ENCODE peak calls at places on chromosomes 2 and 18, in four cellular contexts. A, U, R and T are unnamed samples.

GRCh38 chr2:159903404-159904126 is 105.6 kb upstream of the CD302 start:
- DNase-seq in A (peak), U (no peak), R (peak), T (no peak)

GRCh38 chr2:204632410-204632809 is 87.1 kb downstream of the PARD3B start:
- DNase-seq in A (no peak), U (no peak), R (no peak), T (no peak)

GRCh38 chr18:35467624-35468016 is 30.1 kb downstream of the INO80C start:
- DNase-seq in A (no peak), U (no peak), R (no peak), T (no peak)

GRCh38 chr18:59549797-59550516 is 147.3 kb downstream of the CCBE1 start:
- DNase-seq in A (peak), U (no peak), R (peak), T (peak)

GRCh38 chr2:218284106-218284811 is 8.0 kb downstream of the TMBIM1 start:
- DNase-seq in A (peak), U (no peak), R (peak), T (no peak)

GRCh38 chr2:226357816-226358215 is 441.8 kb downstream of the IRS1 start:
- DNase-seq in A (no peak), U (no peak), R (no peak), T (no peak)

GRCh38 chr2:144675331-144675730 is 155.4 kb upstream of the ZEB2 start:
- DNase-seq in A (no peak), U (no peak), R (no peak), T (no peak)

GRCh38 chr18:3059272-3059671 is 46.3 kb upstream of the LPIN2 start:
- DNase-seq in A (no peak), U (no peak), R (no peak), T (no peak)

GRCh38 chr2:216057688-216058193 is 23.9 kb downstream of the PECR start:
- DNase-seq in A (peak), U (no peak), R (peak), T (no peak)

GRCh38 chr2:160581448-160581847 is 87.8 kb upstream of the RBMS1 start:
- DNase-seq in A (no peak), U (no peak), R (no peak), T (no peak)

GRCh38 chr2:79511320-79511951 is 1.4 kb upstream of the CTNNA2 start:
- DNase-seq in A (peak), U (peak), R (peak), T (peak)

GRCh38 chr2:60907329-60907728 is 26.0 kb downstream of the REL start:
- DNase-seq in A (no peak), U (no peak), R (no peak), T (no peak)

GRCh38 chr2:183892315-183892941 is 705.9 kb upstream of the ZNF804A start:
- DNase-seq in A (no peak), U (no peak), R (no peak), T (no peak)

GRCh38 chr2:176535480-176536113 is 266.4 kb downstream of the MTX2 start:
- DNase-seq in A (no peak), U (no peak), R (no peak), T (no peak)

GRCh38 chr2:21469564-21469963 is 345.8 kb downstream of the TDRD15 start:
- DNase-seq in A (no peak), U (no peak), R (no peak), T (no peak)

GRCh38 chr2:54639609-54640008 is 83.9 kb upstream of the EML6 start:
- DNase-seq in A (no peak), U (no peak), R (peak), T (no peak)

GRCh38 chr2:42386684-42387083 is 25.7 kb upstream of the COX7A2L start:
- DNase-seq in A (no peak), U (no peak), R (peak), T (no peak)

GRCh38 chr2:200586644-200586975 is 796 bp downstream of the AOX1 start:
- DNase-seq in A (no peak), U (no peak), R (no peak), T (no peak)
- H3K4me3 ChIP-seq in A (peak), U (no peak), R (peak), T (no peak)

GRCh38 chr2:148534416-148535205 is 109.9 kb upstream of the EPC2 start:
- DNase-seq in A (no peak), U (no peak), R (peak), T (no peak)
- TF ChIP-seq CTCF in A (no peak), U (no peak), R (no peak), T (no peak)

DNA sequence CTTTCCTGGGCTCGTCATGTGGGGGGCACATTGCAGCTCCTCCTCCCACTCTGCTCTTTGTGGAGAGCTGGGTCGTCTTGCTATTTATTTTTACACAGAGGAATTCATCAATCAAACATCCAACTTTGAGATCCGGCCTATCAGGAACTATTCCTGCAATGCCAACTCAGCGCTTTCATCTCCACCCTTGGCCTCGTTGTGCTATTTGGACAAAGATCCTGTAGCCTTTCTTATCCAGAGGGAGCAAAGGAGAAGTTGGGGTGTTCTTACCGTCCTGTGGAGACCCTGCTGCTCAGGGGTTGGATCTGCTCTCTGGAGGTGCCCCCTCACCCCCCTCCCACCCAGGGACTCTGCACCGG is 92.1 kb downstream of the ASB1 start:
- DNase-seq in A (no peak), U (no peak), R (no peak), T (no peak)
- H3K4me3 ChIP-seq in A (no peak), U (no peak), R (no peak), T (no peak)

GRCh38 chr2:58046335-58046584 is 346 bp upstream of the VRK2 start:
- DNase-seq in A (no peak), U (no peak), R (no peak), T (no peak)

GRCh38 chr2:58045580-58046334 is 849 bp upstream of the VRK2 start:
- DNase-seq in A (no peak), U (peak), R (no peak), T (no peak)

GRCh38 chr2:58047969-58048368 is 1.4 kb downstream of the VRK2 start:
- DNase-seq in A (no peak), U (no peak), R (no peak), T (no peak)

GRCh38 chr2:58047373-58047674 is 718 bp downstream of the VRK2 start:
- DNase-seq in A (no peak), U (no peak), R (no peak), T (no peak)

DNA sequence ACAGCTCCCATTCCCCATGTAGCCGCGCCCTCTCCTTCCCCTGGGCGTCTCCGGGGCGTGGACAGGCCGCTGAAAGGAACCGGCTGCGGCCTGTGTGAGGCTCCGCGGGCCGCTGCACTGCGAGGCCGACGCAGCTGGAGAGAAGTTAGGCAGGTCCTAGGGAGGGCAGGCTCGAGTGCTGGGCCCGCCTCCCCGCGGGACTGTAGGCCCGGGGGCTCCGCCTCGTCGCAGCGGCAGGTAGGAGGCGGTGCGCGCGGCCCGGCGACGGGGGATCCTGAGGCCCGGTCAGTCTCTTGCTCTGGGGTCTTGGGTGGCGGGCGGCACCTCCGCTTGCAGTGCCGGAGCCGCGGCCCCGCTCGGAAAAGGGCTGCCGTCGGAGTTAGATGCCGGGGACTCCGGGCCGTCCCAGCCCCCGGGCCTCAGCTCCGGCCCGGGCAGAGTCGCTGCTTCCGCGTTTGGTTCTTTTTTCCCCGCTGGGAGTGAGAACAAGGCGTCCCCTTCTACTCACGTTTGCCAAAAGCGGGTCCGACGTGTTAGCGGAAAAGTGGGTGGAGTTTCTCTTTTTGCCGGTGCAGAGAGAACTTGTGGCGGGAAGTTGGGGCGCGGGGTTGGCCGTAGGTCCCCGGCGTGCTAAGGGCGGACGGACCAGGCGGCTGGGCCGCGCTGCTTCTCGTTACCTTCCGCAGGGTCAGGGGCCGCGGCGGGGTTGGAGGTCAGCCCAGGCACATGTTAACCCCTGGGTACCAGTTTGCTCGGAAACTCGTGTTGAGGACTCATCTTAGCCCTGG is at the start of gene VRK2:
- DNase-seq in A (peak), U (peak), R (peak), T (peak)
- TF ChIP-seq CTCF in A (no peak), U (no peak), R (no peak), T (peak)

GRCh38 chr2:119315241-119315925 is 51.3 kb downstream of the C2orf76 start:
- DNase-seq in A (no peak), U (no peak), R (peak), T (peak)

GRCh38 chr2:119316066-119316465 is 50.6 kb downstream of the C2orf76 start:
- DNase-seq in A (no peak), U (no peak), R (peak), T (no peak)

GRCh38 chr2:119311371-119311770 is 55.3 kb downstream of the C2orf76 start:
- DNase-seq in A (no peak), U (peak), R (peak), T (no peak)

GRCh38 chr2:119308793-119309330 is 57.8 kb downstream of the C2orf76 start:
- DNase-seq in A (no peak), U (no peak), R (no peak), T (no peak)

GRCh38 chr2:119311831-119312230 is 54.8 kb downstream of the C2orf76 start:
- DNase-seq in A (no peak), U (no peak), R (no peak), T (no peak)
- H3K4me3 ChIP-seq in A (no peak), U (no peak), R (no peak), T (no peak)

DNA sequence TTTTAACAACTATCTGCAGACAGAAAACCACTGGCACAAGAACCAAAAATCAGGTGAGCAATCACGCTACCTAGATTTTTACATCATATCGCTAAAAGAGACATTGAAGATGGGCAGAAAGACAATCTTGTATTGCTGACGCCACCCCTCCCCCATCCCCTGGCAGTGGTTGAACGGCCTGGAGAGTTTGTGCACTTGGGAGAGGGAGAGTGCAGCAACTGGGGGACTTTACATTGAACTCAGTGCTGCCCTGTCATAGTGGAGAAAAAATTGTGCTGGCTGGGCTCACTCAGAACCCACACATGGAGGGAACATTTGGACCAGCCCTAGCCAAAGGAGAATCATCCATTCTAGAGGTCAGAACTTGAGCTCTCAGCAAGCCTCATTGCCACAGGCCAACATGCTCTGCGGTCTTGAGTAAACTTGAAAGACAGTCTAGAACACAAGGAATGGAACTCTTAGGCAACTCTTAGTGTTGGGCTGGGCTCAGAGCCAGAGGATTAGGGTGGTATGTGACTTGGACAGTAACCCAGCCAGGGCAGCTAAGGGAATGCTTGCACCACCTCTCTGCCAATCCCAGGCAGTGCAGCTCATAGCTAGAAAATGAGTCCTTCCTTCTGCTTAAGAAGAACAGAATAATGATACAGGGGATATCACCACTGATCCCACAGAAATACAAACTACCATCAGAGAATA is 220.0 kb upstream of the CYP26B1 start:
- DNase-seq in A (peak), U (peak), R (peak), T (peak)
- TF ChIP-seq CTCF in A (peak), U (no peak), R (peak), T (peak)

GRCh38 chr2:224983719-224984388 is 58.4 kb downstream of the DOCK10 start:
- DNase-seq in A (no peak), U (no peak), R (peak), T (no peak)
- H3K4me3 ChIP-seq in A (peak), U (no peak), R (peak), T (no peak)

GRCh38 chr2:231256494-231256893 is 58.1 kb downstream of the ARMC9 start:
- DNase-seq in A (no peak), U (no peak), R (no peak), T (no peak)
- TF ChIP-seq CTCF in A (no peak), U (no peak), R (no peak), T (no peak)